ENCODE peak calls at places on chromosomes 13 and 19, in seven cellular contexts. Z is epithelial cell of esophagus, R is ascending aorta, B is progenitor cell of endocrine pancreas, O is AG04450, Y is bronchial epithelial cell, C is ovary. L is an unnamed sample.
A peak's percentile ranks its signal among the peaks of the same experiment; 100 is the strongest.

GRCh38 chr13:30429721-30430694 is 7.7 kb downstream of the UBE2L5 start:
- DNase-seq in O (peak; percentile 65), Z (peak; percentile 94), R (no peak), Y (peak; percentile 94), C (no peak), B (no peak), L (no peak)

GRCh38 chr19:17687857-17688784 is at the start of gene UNC13A:
- DNase-seq in O (no peak), C (peak; percentile 39), B (peak; percentile 81), Z (peak; percentile 47), R (no peak), Y (no peak), L (no peak)

GRCh38 chr13:30353060-30353459 is 45.7 kb upstream of the KATNAL1 start:
- DNase-seq in R (no peak), Z (no peak), O (no peak), B (no peak), Y (no peak), C (no peak), L (no peak)

GRCh38 chr13:23467048-23467931 is 33.8 kb upstream of the SACS start:
- DNase-seq in R (no peak), B (no peak), O (no peak), C (no peak), Z (no peak), Y (no peak), L (no peak)

GRCh38 chr19:49324801-49325491 is at the start of gene SLC6A16:
- DNase-seq in Z (no peak), R (no peak), Y (no peak), B (peak; percentile 7), C (no peak), O (no peak), L (no peak)

GRCh38 chr13:71718931-71719330 is 148.1 kb downstream of the DACH1 start:
- DNase-seq in Z (no peak), Y (no peak), C (no peak), R (no peak), O (no peak), B (no peak), L (no peak)

GRCh38 chr13:112783135-112783945 is 93.5 kb downstream of the ATP11A start:
- DNase-seq in Y (no peak), B (no peak), R (no peak), C (no peak), O (peak; percentile 47), Z (no peak), L (no peak)

GRCh38 chr19:58475714-58476497 is at the start of gene ZNF446:
- DNase-seq in Z (peak; percentile 98), Y (peak; percentile 94), B (peak; percentile 85), O (peak; percentile 89), R (peak; percentile 99), C (peak; percentile 98), L (peak; percentile 99)

GRCh38 chr13:21069561-21070004 is 8.2 kb upstream of the LATS2 start:
- DNase-seq in C (peak; percentile 56), Y (peak; percentile 96), O (peak; percentile 88), B (no peak), Z (peak; percentile 91), R (no peak), L (peak; percentile 79)

GRCh38 chr19:49676136-49676689 is 858 bp upstream of the PRMT1 start:
- DNase-seq in C (peak; percentile 91), R (peak; percentile 89), Z (peak; percentile 95), Y (peak; percentile 83), B (peak; percentile 28), O (peak; percentile 86), L (peak; percentile 97)

GRCh38 chr13:18212873-18213272 is 968.8 kb downstream of the TUBA3C start:
- DNase-seq in Z (peak; percentile 27), Y (peak; percentile 25), R (no peak), C (no peak), B (no peak), O (peak; percentile 4), L (no peak)

GRCh38 chr13:41459754-41460111 is 2.4 kb downstream of the RGCC start:
- DNase-seq in B (no peak), O (no peak), C (no peak), Y (no peak), Z (no peak), R (no peak), L (no peak)

GRCh38 chr19:52695996-52696395 is 38.8 kb downstream of the ZNF611 start:
- DNase-seq in Z (no peak), Y (no peak), B (no peak), O (no peak), C (no peak), R (no peak), L (no peak)

GRCh38 chr13:113141591-113141950 is 16.9 kb upstream of the PROZ start:
- DNase-seq in Y (no peak), R (peak; percentile 53), B (no peak), Z (no peak), O (no peak), C (peak; percentile 11), L (no peak)

GRCh38 chr13:52022355-52022754 is 2.1 kb upstream of the UTP14C start:
- DNase-seq in Y (no peak), R (no peak), O (no peak), B (no peak), C (no peak), Z (no peak), L (no peak)

GRCh38 chr13:60329221-60329983 is 67.6 kb upstream of the TDRD3 start:
- DNase-seq in C (no peak), Z (peak; percentile 42), R (no peak), Y (peak; percentile 23), O (no peak), B (peak; percentile 25), L (no peak)

GRCh38 chr13:75762066-75762937 is 126.2 kb downstream of the LMO7 start:
- DNase-seq in B (no peak), C (no peak), R (no peak), Y (peak; percentile 89), O (no peak), Z (peak; percentile 90), L (no peak)

GRCh38 chr19:7897289-7897688 is 6.4 kb upstream of the MAP2K7 start:
- DNase-seq in C (no peak), Y (no peak), R (no peak), O (no peak), B (no peak), Z (peak; percentile 67), L (no peak)

GRCh38 chr13:43087960-43088580 is 64.7 kb downstream of the DNAJC15 start:
- DNase-seq in R (no peak), Z (peak; percentile 6), Y (peak; percentile 54), B (no peak), O (no peak), C (no peak), L (no peak)

GRCh38 chr19:28829762-28830161 is 383.2 kb downstream of the UQCRFS1 start:
- DNase-seq in Y (no peak), R (no peak), Z (no peak), C (no peak), B (no peak), O (no peak), L (no peak)

GRCh38 chr13:59016250-59016649 is 1147.5 kb downstream of the DIAPH3 start:
- DNase-seq in Z (peak; percentile 2), Y (peak; percentile 16), C (no peak), O (no peak), R (no peak), B (no peak), L (no peak)

GRCh38 chr19:47729799-47730520 is 15.4 kb upstream of the NOP53 start:
- DNase-seq in Y (peak; percentile 44), R (peak; percentile 87), Z (peak; percentile 72), O (no peak), B (peak; percentile 34), C (peak; percentile 77), L (peak; percentile 84)

GRCh38 chr19:18990128-18990708 is 43.1 kb downstream of the SUGP2 start:
- DNase-seq in R (no peak), C (no peak), Y (no peak), O (no peak), B (no peak), Z (no peak), L (no peak)

GRCh38 chr19:14979136-14979497 is 547 bp downstream of the SLC1A6 start:
- DNase-seq in B (no peak), C (no peak), R (no peak), O (no peak), Z (no peak), Y (no peak), L (no peak)

GRCh38 chr19:1401138-1401888 is at the start of gene GAMT:
- DNase-seq in O (no peak), B (peak; percentile 44), Z (no peak), C (no peak), R (no peak), Y (no peak), L (no peak)

GRCh38 chr19:32098953-32099352 is 246.5 kb upstream of the ZNF507 start:
- DNase-seq in C (no peak), Y (no peak), B (no peak), O (no peak), Z (no peak), R (no peak), L (no peak)

GRCh38 chr19:32101206-32101605 is 244.2 kb upstream of the ZNF507 start:
- DNase-seq in R (no peak), O (no peak), Z (no peak), C (no peak), Y (no peak), B (no peak), L (no peak)

GRCh38 chr19:32104465-32105235 is 240.8 kb upstream of the ZNF507 start:
- DNase-seq in Y (peak; percentile 2), R (no peak), B (peak; percentile 18), O (no peak), Z (no peak), C (no peak), L (no peak)
- TF ChIP-seq CTCF in Y (no peak), R (no peak), B (peak; percentile 49), O (no peak), Z (no peak), C (no peak), L (no peak)

GRCh38 chr13:26707122-26708006 is 53.2 kb downstream of the GPR12 start:
- DNase-seq in C (no peak), B (no peak), Y (peak; percentile 49), O (peak; percentile 7), R (no peak), Z (peak; percentile 69), L (no peak)
- TF ChIP-seq CTCF in C (no peak), B (peak; percentile 73), Y (peak; percentile 80), O (peak; percentile 65), R (peak; percentile 40), Z (peak; percentile 77), L (no peak)

GRCh38 chr13:34951528-34951927 is 9.5 kb downstream of the NBEA start:
- DNase-seq in C (no peak), Z (no peak), B (no peak), O (no peak), R (no peak), Y (no peak), L (no peak)
- TF ChIP-seq CTCF in C (no peak), Z (no peak), B (no peak), O (no peak), R (no peak), Y (no peak), L (no peak)

DNA sequence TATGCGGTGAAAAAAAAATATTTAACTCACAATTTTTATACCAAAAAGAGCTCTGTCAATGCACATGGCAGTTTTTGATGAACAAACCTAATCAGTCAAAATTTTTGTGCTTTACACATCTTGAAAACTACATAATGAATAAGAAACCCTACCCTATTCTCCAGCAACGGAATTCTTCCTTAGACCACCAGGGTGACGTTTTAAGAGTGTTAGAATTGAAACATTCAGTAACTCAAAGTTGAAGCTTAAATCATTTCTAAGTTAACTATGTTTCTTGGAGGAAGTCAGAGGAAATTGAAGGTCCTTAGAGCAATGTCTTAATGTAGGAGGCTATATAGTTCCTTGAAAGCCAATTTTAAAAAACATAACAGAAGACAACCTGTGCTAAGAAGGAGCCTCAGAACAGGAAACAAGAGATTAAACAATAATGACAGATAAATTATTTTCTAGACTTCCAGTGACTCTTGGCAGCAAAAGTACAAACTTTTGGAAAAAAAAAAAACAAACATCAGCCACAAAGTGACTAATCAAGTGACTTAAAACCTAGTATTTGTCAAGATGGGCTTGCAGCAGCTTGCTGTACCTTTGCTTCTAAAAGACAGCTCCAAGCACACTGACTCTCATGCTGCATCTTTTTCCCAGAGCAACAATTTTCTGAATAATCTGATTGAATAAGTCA is 6.2 kb downstream of the SPRY2 start:
- DNase-seq in O (no peak), C (no peak), R (no peak), Y (peak; percentile 65), Z (peak; percentile 52), B (no peak), L (no peak)
- TF ChIP-seq CTCF in O (no peak), C (no peak), R (no peak), Y (no peak), Z (no peak), B (peak; percentile 24), L (no peak)

L was measured in sigmoid colon.